ENCODE peak calls at places on chromosomes 16 and 17, in six cellular contexts. H is IMR-90, V is neuronal stem cell, A is Karpas-422, Y is caudate nucleus, Q is heart right ventricle. M is an unnamed sample.

GRCh38 chr16:84320511-84320910 is 25.8 kb downstream of the WFDC1 start:
- DNase-seq in Q (no peak), A (no peak), Y (no peak), H (no peak), V (no peak), M (no peak)

GRCh38 chr16:1188781-1189189 is 35.9 kb downstream of the CACNA1H start:
- DNase-seq in A (peak; percentile 86), Y (no peak), Q (peak; percentile 56), V (peak; percentile 51), H (peak; percentile 30), M (peak; percentile 49)

GRCh38 chr17:49843774-49844350 is 4.0 kb downstream of the TAC4 start:
- DNase-seq in Y (no peak), V (no peak), Q (no peak), H (no peak), A (peak; percentile 64), M (no peak)

GRCh38 chr17:80855968-80856862 is 135.4 kb upstream of the CHMP6 start:
- DNase-seq in H (peak; percentile 100), A (no peak), V (no peak), Y (no peak), Q (no peak), M (peak; percentile 89)

GRCh38 chr16:82715833-82716232 is 89.1 kb downstream of the CDH13 start:
- DNase-seq in Q (peak; percentile 59), Y (no peak), H (no peak), V (no peak), A (no peak), M (peak; percentile 12)

GRCh38 chr17:63430223-63430622 is 15.9 kb downstream of the CYB561 start:
- DNase-seq in V (no peak), A (no peak), Q (no peak), Y (no peak), H (no peak), M (no peak)

GRCh38 chr17:67365762-67366192 is 600 bp downstream of the PSMD12 start:
- DNase-seq in V (no peak), H (peak; percentile 78), Y (no peak), Q (no peak), A (peak; percentile 60), M (no peak)

GRCh38 chr17:80111702-80112470 is 10.5 kb downstream of the GAA start:
- DNase-seq in Q (no peak), Y (no peak), V (no peak), H (no peak), A (no peak), M (no peak)

GRCh38 chr17:52157161-52157560 is 1.4 kb downstream of the CA10 start:
- DNase-seq in A (no peak), H (no peak), V (no peak), Q (no peak), Y (no peak), M (no peak)

GRCh38 chr16:30663820-30664528 is 5.7 kb downstream of the FBRS start:
- DNase-seq in V (no peak), Q (no peak), A (no peak), Y (no peak), H (no peak), M (no peak)

GRCh38 chr16:85750827-85751641 is at the start of gene C16orf74:
- DNase-seq in V (no peak), A (peak; percentile 69), H (peak; percentile 35), Q (peak; percentile 62), Y (no peak), M (peak; percentile 79)

GRCh38 chr16:19607610-19608280 is 52.2 kb downstream of the VPS35L start:
- DNase-seq in A (no peak), Q (no peak), Y (no peak), V (no peak), H (peak; percentile 14), M (no peak)

GRCh38 chr17:35368086-35368824 is 5.2 kb downstream of the SLFN11 start:
- DNase-seq in A (peak; percentile 82), H (peak; percentile 22), Q (no peak), Y (no peak), V (no peak), M (no peak)

GRCh38 chr17:38867179-38867994 is 2.5 kb upstream of the LASP1 start:
- DNase-seq in Q (no peak), V (peak; percentile 76), H (peak; percentile 68), Y (peak; percentile 55), A (peak; percentile 92), M (peak; percentile 71)

GRCh38 chr17:4417129-4417667 is 16.5 kb upstream of the SPNS3 start:
- DNase-seq in V (no peak), Q (no peak), A (no peak), Y (no peak), H (no peak), M (no peak)

GRCh38 chr17:12097326-12097725 is 76.6 kb downstream of the MAP2K4 start:
- DNase-seq in V (no peak), A (no peak), H (no peak), Y (no peak), Q (no peak), M (peak; percentile 73)

GRCh38 chr16:4217246-4218131 is 24.4 kb downstream of the SRL start:
- DNase-seq in Q (peak; percentile 75), A (no peak), V (no peak), Y (no peak), H (peak; percentile 27), M (peak; percentile 70)

GRCh38 chr16:21265104-21265825 is 12.8 kb downstream of the CRYM start:
- DNase-seq in V (no peak), A (no peak), H (no peak), Y (no peak), Q (peak; percentile 27), M (no peak)

GRCh38 chr17:48178327-48178726 is 70.8 kb downstream of the SNX11 start:
- DNase-seq in Q (no peak), H (no peak), V (no peak), Y (no peak), A (no peak), M (no peak)

GRCh38 chr17:17783121-17783824 is 53.5 kb downstream of the SREBF1 start:
- DNase-seq in Q (peak; percentile 80), H (no peak), A (peak; percentile 98), Y (peak; percentile 61), V (peak; percentile 81), M (peak; percentile 84)

GRCh38 chr17:30091771-30092170 is 24.8 kb upstream of the NSRP1 start:
- DNase-seq in Q (no peak), V (no peak), Y (no peak), A (no peak), H (peak; percentile 92), M (peak; percentile 80)

GRCh38 chr16:70476272-70477020 is 22.1 kb downstream of the FCSK start:
- DNase-seq in Q (no peak), A (peak; percentile 50), V (no peak), Y (no peak), H (peak; percentile 83), M (peak; percentile 67)

GRCh38 chr17:82972836-82973372 is 106.5 kb upstream of the METRNL start:
- DNase-seq in H (no peak), Q (no peak), Y (no peak), V (no peak), A (no peak), M (no peak)

GRCh38 chr17:82973456-82974135 is 105.8 kb upstream of the METRNL start:
- DNase-seq in A (no peak), V (no peak), Q (no peak), Y (no peak), H (no peak), M (no peak)

GRCh38 chr17:82970067-82970466 is 109.3 kb upstream of the METRNL start:
- DNase-seq in V (no peak), H (no peak), Q (no peak), Y (no peak), A (peak; percentile 73), M (no peak)

GRCh38 chr17:82974136-82974952 is 105.1 kb upstream of the METRNL start:
- DNase-seq in A (no peak), Q (no peak), H (no peak), V (no peak), Y (no peak), M (no peak)

DNA sequence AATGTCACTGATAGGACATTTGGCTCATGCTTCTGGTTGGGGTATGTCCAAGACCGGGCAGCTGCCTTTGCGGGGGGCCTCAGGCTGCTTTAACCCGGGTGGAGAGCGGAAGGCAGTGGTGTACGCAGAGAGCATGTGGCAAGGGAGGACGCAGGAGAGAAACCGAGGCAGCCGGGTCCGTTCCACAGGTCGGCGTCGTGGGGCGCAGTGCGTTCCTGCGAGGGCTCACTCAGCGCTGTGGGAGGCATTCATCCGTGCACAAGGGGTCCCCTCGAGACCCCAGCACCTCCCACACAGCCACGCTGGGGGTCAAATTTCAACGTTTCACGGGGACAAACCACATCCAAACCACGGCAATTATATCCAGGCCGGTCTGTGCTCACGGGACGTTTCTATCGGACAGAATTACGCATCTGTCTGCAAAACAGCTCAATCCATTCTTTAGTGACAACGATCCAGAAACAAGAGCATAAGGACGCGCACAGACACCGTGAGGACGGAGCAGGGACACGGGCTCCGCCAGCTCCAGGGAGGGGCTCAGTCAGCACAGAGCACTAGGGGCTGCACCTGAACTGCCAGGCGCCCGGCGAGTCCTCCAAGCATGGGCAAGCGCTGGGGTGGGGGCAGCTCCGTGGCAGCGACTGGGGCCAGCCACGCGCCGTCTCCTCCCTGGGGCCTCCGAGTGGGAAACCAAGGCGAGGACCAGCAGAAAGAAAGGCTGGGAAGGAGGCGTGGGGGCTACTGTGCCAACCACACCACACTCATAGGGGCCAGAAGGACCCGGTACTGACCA is 108.4 kb upstream of the METRNL start:
- DNase-seq in Y (no peak), Q (no peak), A (no peak), V (no peak), H (no peak), M (no peak)
- H3K27ac ChIP-seq in Y (no peak overlapping the region), Q (no peak overlapping the region), A (no peak overlapping the region), V (no peak overlapping the region), H (no peak overlapping the region), M (no peak overlapping the region)

DNA sequence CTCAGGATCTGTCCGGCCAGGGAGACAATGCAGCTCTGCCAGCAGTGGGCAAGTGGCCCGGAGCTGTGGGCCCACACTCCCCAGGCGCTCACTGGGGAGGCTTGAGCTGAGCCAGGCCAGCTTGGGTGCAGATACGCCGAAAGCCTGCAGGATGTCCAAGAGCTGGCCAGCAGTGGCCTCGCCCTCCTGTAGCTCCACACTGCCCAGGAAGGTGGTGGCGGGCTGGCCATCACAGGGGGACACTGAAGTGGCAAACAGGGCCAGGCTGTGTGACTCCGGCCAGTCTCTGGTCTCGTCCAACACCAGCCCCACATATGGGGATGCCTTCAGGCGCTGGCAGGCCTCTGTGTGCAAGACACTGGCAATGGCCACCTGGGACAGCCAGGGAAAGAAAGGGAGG is 9.6 kb downstream of the C17orf113 start:
- DNase-seq in A (no peak), H (no peak), Q (no peak), V (no peak), Y (no peak), M (no peak)
- H3K27ac ChIP-seq in A (no peak overlapping the region), H (no peak overlapping the region), Q (no peak overlapping the region), V (no peak overlapping the region), Y (no peak overlapping the region), M (no peak overlapping the region)

DNA sequence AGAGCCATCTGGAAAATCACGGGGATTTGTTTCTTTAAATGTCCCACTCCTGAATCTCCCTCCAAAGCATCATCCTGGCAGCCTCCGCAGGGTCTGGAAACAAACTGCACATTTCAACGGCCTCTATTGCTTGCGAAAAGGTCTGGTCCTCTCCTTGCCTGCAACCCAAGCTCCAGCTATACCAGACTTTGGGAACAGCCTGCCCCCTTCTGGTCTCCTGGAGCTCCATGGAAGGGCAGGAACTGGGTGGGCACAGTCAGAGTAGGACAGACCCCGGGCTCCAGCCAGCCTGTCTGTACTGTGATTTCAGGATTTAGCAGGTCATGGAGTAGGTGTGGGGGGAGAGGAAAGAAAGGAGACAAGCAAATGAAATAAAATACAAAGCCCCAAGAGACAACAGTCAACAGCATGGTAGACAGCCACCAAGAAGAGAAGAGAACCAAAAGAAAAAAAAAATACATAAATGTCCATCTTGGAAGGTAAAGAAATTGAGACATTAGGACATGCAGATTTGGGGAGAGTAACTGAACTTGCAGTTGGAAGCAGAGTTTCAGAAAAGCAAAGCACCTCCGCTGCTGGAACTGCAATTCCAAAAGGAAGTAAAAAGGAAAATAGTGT is 2.7 kb downstream of the XYLT1 start:
- DNase-seq in Q (peak; percentile 44), Y (peak; percentile 44), H (peak; percentile 69), V (peak; percentile 59), A (peak; percentile 68), M (peak; percentile 74)
- H3K27ac ChIP-seq in Q (no peak overlapping the region), Y (no peak overlapping the region), H (no peak overlapping the region), V (no peak overlapping the region), A (peak overlapping the region; percentile 72), M (no peak overlapping the region)

GRCh38 chr17:59649886-59650285 is 30.2 kb downstream of the CLTC start:
- DNase-seq in H (peak; percentile 52), Y (no peak), A (no peak), V (no peak), Q (no peak), M (no peak)
- H3K27ac ChIP-seq in H (no peak overlapping the region), Y (no peak overlapping the region), A (no peak overlapping the region), V (no peak overlapping the region), Q (no peak overlapping the region), M (no peak overlapping the region)